ENCODE peak calls at places on chromosome 17, in five cellular contexts. One of them, this sample, is unnamed.

GRCh38 chr17:48755346-48755745 is 26.8 kb upstream of the HOXB13 start:
- DNase-seq in Panc1: no peak
- DNase-seq in MM.1S: no peak
- DNase-seq in uterus: no peak
- DNase-seq in body of pancreas: no peak
- DNase-seq in this sample: no peak

GRCh38 chr17:47720754-47721533 is 12.1 kb upstream of the TBX21 start:
- DNase-seq in uterus: no peak
- DNase-seq in Panc1: no peak
- DNase-seq in MM.1S: no peak
- DNase-seq in body of pancreas: no peak
- DNase-seq in this sample: peak

GRCh38 chr17:34401165-34401564 is 38.1 kb upstream of the CCL1 start:
- DNase-seq in body of pancreas: no peak
- DNase-seq in MM.1S: no peak
- DNase-seq in uterus: no peak
- DNase-seq in Panc1: no peak
- DNase-seq in this sample: no peak

GRCh38 chr17:67289174-67289876 is 44.3 kb upstream of the HELZ start:
- DNase-seq in Panc1: no peak
- DNase-seq in body of pancreas: peak
- DNase-seq in MM.1S: no peak
- DNase-seq in uterus: peak
- DNase-seq in this sample: no peak

GRCh38 chr17:21129023-21129681 is 2.4 kb downstream of the DHRS7B start:
- DNase-seq in MM.1S: no peak
- DNase-seq in uterus: peak
- DNase-seq in Panc1: no peak
- DNase-seq in body of pancreas: no peak
- DNase-seq in this sample: no peak

GRCh38 chr17:39845052-39845976 is 18.8 kb downstream of the IKZF3 start:
- DNase-seq in uterus: no peak
- DNase-seq in body of pancreas: no peak
- DNase-seq in MM.1S: no peak
- DNase-seq in Panc1: no peak
- DNase-seq in this sample: no peak

GRCh38 chr17:5758651-5759050 is 174.3 kb upstream of the NLRP1 start:
- DNase-seq in uterus: no peak
- DNase-seq in body of pancreas: no peak
- DNase-seq in MM.1S: peak
- DNase-seq in Panc1: no peak
- DNase-seq in this sample: peak

GRCh38 chr17:51078009-51078592 is 42.6 kb downstream of the SPAG9 start:
- DNase-seq in uterus: no peak
- DNase-seq in body of pancreas: no peak
- DNase-seq in Panc1: no peak
- DNase-seq in MM.1S: no peak
- DNase-seq in this sample: no peak

GRCh38 chr17:33366998-33367397 is 73.9 kb upstream of the ASIC2 start:
- DNase-seq in Panc1: no peak
- DNase-seq in uterus: no peak
- DNase-seq in MM.1S: no peak
- DNase-seq in body of pancreas: no peak
- DNase-seq in this sample: no peak

GRCh38 chr17:67256075-67256732 is 11.2 kb upstream of the HELZ start:
- DNase-seq in body of pancreas: no peak
- DNase-seq in uterus: no peak
- DNase-seq in Panc1: no peak
- DNase-seq in MM.1S: no peak
- DNase-seq in this sample: no peak

GRCh38 chr17:57636985-57637667 is 108.0 kb downstream of the CCDC182 start:
- DNase-seq in MM.1S: peak
- DNase-seq in Panc1: no peak
- DNase-seq in body of pancreas: no peak
- DNase-seq in uterus: no peak
- DNase-seq in this sample: no peak

GRCh38 chr17:44083250-44083849 is 12.8 kb downstream of the G6PC3 start:
- DNase-seq in MM.1S: no peak
- DNase-seq in body of pancreas: no peak
- DNase-seq in Panc1: no peak
- DNase-seq in uterus: no peak
- DNase-seq in this sample: no peak

GRCh38 chr17:79415365-79415764 is 195.5 kb downstream of the RBFOX3 start:
- DNase-seq in MM.1S: no peak
- DNase-seq in Panc1: no peak
- DNase-seq in uterus: no peak
- DNase-seq in body of pancreas: no peak
- DNase-seq in this sample: no peak
- H3K27ac ChIP-seq in MM.1S: no peak
- H3K27ac ChIP-seq in Panc1: no peak
- H3K27ac ChIP-seq in uterus: no peak
- H3K27ac ChIP-seq in body of pancreas: no peak
- H3K27ac ChIP-seq in this sample: no peak

DNA sequence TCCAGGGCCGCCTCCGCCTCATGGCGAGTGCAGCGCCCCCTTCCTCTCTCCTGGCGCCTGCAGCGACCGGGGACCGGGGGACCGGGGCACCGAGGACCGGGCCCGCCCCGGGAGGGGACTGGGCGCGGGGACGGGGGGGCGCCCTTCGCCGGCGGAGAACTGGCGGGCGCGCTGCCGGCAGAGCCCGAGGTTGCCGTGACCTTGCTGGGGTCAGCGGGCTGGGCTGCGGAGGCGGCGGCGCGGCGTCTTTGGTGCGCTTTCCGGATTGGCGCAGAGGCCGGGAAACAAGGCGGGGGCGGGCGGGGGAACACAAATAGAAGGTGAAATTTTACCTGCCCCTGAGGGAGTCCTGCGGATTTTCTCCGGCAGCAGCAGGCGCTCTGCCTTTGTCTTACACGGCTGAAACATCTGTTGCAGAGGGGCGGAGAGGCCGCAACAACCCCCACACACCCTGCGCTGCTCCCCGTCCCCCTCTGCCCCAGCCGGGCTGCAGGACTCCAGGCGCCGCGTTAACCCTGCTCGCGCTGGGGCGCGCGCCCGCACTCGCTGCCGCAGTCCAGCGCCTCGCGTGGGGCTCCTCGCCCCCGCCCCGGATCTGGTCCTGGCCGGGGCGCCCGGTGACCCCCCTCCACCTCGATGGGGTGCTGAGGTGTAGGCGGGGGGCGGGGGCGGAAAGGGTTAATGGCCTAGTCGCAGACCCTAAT is 53.5 kb downstream of the SREBF1 start:
- DNase-seq in uterus: peak
- DNase-seq in MM.1S: peak
- DNase-seq in Panc1: no peak
- DNase-seq in body of pancreas: peak
- DNase-seq in this sample: no peak
- H3K27ac ChIP-seq in uterus: peak
- H3K27ac ChIP-seq in MM.1S: no peak
- H3K27ac ChIP-seq in Panc1: peak
- H3K27ac ChIP-seq in body of pancreas: peak
- H3K27ac ChIP-seq in this sample: no peak

DNA sequence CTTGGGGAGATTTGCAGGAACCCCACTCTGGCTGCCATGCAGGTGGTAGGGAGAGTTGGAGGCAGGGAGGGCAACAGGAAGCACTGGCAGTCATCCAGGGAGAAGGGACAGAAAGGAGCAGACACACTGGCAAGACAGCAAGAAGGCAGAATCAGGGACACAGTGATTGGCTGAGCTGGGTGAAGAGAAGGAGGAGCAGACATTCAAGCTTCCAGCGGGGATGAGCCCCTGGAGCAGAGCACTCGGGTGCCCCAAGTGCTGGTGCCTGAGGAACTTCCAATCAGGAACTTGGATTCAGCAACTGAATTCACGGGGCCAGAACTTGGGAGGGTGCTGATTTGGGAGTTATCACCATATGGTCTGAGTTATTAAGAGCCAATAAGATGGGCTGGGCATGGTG is 6.3 kb upstream of the ITGA3 start:
- DNase-seq in Panc1: no peak
- DNase-seq in MM.1S: no peak
- DNase-seq in body of pancreas: no peak
- DNase-seq in uterus: no peak
- DNase-seq in this sample: no peak
- H3K27ac ChIP-seq in Panc1: peak
- H3K27ac ChIP-seq in MM.1S: no peak
- H3K27ac ChIP-seq in body of pancreas: no peak
- H3K27ac ChIP-seq in uterus: no peak
- H3K27ac ChIP-seq in this sample: peak

GRCh38 chr17:82292251-82293154 is 19.0 kb upstream of the CSNK1D start:
- DNase-seq in MM.1S: peak
- DNase-seq in body of pancreas: peak
- DNase-seq in Panc1: peak
- DNase-seq in uterus: peak
- DNase-seq in this sample: peak

GRCh38 chr17:82291582-82292250 is 18.2 kb upstream of the CSNK1D start:
- DNase-seq in uterus: no peak
- DNase-seq in body of pancreas: no peak
- DNase-seq in MM.1S: no peak
- DNase-seq in Panc1: no peak
- DNase-seq in this sample: no peak

GRCh38 chr17:82296511-82297279 is 20.7 kb downstream of the CD7 start:
- DNase-seq in Panc1: no peak
- DNase-seq in body of pancreas: no peak
- DNase-seq in MM.1S: no peak
- DNase-seq in uterus: peak
- DNase-seq in this sample: no peak

GRCh38 chr17:82295472-82295814 is 21.9 kb upstream of the CSNK1D start:
- DNase-seq in body of pancreas: no peak
- DNase-seq in Panc1: no peak
- DNase-seq in MM.1S: no peak
- DNase-seq in uterus: no peak
- DNase-seq in this sample: no peak

DNA sequence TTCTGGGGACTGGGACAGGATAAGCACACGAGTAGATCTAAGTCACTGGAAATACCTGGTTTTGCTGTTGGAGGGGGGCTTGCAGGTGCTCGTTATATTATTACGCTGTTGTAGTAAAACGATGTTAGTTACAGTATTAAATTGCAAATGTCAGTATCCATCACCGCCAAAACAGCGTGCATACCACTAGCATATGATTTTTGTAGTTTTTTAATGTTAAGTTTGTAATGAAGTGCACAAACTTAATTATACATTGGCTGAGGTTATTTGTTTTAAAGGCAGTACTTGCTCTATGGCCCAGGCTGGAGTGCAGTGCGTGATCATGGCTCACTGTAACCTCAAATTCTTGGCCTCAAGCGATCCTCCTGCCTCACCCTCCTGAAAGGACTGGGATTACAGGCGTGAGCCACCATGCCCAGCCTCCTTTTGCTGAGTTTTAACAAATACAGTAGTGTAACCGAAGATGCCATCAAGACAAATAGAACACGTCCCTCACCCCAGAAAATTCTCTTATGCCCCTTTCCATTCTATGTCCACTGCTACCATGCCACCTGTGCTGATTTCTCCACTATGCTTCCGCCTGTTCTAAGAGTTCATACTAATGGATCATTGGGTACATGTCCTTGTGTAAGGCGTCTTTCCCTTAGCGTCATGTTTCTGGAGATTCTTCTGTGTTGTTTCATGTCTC is 20.7 kb upstream of the CSNK1D start:
- DNase-seq in body of pancreas: no peak
- DNase-seq in Panc1: no peak
- DNase-seq in MM.1S: no peak
- DNase-seq in uterus: no peak
- DNase-seq in this sample: no peak
- H3K27ac ChIP-seq in body of pancreas: peak
- H3K27ac ChIP-seq in Panc1: peak
- H3K27ac ChIP-seq in MM.1S: no peak
- H3K27ac ChIP-seq in uterus: peak
- H3K27ac ChIP-seq in this sample: peak

DNA sequence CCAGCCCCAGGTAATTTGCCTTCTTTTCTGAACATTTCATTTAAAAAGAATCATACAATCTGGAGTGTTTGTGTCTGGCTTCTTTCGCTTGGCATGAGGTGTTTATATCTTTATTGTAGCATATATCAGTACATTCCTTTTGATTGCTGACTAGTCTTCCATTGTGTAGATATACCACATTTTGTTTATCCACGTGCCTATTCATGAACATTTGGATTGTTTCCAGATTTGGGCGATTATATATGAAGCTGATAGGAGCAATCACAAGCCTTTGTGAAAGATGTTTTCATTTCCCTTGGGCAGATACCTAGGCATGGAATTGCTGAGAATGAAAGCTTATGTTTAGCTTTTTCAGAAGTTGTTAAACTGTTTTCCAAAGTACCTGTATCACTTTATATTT is 120.3 kb downstream of the AATF start:
- DNase-seq in Panc1: no peak
- DNase-seq in uterus: no peak
- DNase-seq in body of pancreas: no peak
- DNase-seq in MM.1S: no peak
- DNase-seq in this sample: no peak
- H3K27ac ChIP-seq in Panc1: no peak
- H3K27ac ChIP-seq in uterus: no peak
- H3K27ac ChIP-seq in body of pancreas: no peak
- H3K27ac ChIP-seq in MM.1S: no peak
- H3K27ac ChIP-seq in this sample: no peak

DNA sequence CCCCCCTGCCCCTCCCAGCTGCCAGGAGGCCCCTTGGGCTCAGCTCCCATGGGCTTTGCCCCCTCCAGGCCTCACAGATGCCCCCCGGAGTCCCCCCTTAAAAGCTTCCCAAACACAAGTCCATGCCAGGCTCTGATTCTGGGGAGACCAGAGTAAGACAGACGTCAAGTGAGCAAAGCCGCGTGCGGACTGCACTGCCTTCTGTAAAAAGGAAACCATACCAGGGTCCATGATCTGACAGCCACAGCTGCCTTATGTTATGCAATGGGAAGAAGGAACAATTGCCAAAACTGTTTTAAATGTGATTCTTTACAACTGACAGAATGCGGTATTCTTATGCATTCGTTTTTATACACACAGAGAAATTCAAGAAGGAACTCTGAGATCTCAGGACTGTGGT is 17.9 kb upstream of the HEXD start:
- DNase-seq in MM.1S: no peak
- DNase-seq in Panc1: no peak
- DNase-seq in uterus: no peak
- DNase-seq in body of pancreas: no peak
- DNase-seq in this sample: no peak
- H3K27ac ChIP-seq in MM.1S: no peak
- H3K27ac ChIP-seq in Panc1: no peak
- H3K27ac ChIP-seq in uterus: peak
- H3K27ac ChIP-seq in body of pancreas: no peak
- H3K27ac ChIP-seq in this sample: no peak

DNA sequence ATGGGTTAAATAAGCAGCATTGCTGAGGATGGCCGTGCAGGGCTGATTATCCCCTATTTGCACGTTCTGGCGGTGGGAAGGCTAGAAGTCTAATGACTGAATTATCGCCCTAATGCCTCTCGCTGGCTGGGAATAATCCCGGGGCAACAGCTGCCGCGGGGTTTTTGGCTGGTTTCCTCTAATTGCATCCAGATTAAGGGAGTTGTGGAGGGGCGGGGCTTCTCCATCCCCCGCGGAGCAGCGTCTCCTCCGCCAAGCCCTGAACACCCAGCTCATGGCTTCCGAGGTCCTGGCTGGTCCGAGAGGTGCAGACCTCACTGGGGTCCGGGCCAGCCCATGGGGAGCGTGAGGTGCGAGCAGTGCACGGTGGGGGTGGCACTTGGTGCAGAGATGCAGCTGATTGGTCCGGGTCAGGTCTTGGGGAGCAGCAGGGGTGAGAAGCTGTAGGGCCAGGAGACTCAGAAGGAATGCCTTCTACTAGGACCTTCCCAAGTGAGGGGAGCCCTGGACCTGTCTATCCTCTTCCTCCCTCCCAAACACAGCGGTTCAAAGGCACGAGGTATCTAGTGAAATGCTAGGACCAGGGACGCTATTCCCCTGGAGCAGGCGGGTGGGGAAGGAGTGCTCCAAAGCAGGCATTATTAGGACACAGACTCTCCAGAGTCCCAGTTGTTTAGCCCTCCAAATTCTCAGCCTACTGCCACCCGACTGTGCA is 97.5 kb downstream of the TBC1D16 start:
- DNase-seq in Panc1: no peak
- DNase-seq in body of pancreas: peak
- DNase-seq in MM.1S: no peak
- DNase-seq in uterus: peak
- DNase-seq in this sample: no peak
- H3K27ac ChIP-seq in Panc1: no peak
- H3K27ac ChIP-seq in body of pancreas: no peak
- H3K27ac ChIP-seq in MM.1S: no peak
- H3K27ac ChIP-seq in uterus: no peak
- H3K27ac ChIP-seq in this sample: no peak

This sample was measured in epithelial cell of prostate.